ENCODE peak calls at places on chromosomes 6 and 20, in six cellular contexts. M is H54; F is activated CD4-positive, alpha-beta T cell treated with anti-CD3 and anti-CD28 coated beads for 36 hours; P is progenitor cell of endocrine pancreas; I is Karpas-422; E is right lobe of liver. K is an unnamed sample.

GRCh38 chr6:38272222-38272621 is 367.5 kb downstream of the BTBD9 start:
- DNase-seq in F (no peak), M (no peak), E (no peak), I (no peak), P (no peak), K (peak; percentile 32)

GRCh38 chr20:64021124-64021975 is 14.6 kb upstream of the C20orf204 start:
- DNase-seq in I (no peak), M (no peak), E (no peak), P (no peak), F (no peak), K (no peak)

GRCh38 chr20:23282111-23282510 is 68.5 kb upstream of the NXT1 start:
- DNase-seq in M (no peak), I (no peak), P (no peak), E (no peak), F (no peak), K (no peak)

GRCh38 chr20:56762829-56763228 is 133.7 kb downstream of the TFAP2C start:
- DNase-seq in F (no peak), M (no peak), I (no peak), P (no peak), E (no peak), K (no peak)

GRCh38 chr6:112010328-112010727 is 43.6 kb upstream of the CCN6 start:
- DNase-seq in M (no peak), F (peak; percentile 42), I (no peak), P (no peak), E (no peak), K (no peak)

GRCh38 chr6:163048345-163048744 is 320.6 kb downstream of the PACRG start:
- DNase-seq in I (no peak), M (no peak), P (no peak), F (no peak), E (no peak), K (no peak)

GRCh38 chr20:17611290-17611539 is 41.3 kb downstream of the DSTN start:
- DNase-seq in M (no peak), E (peak; percentile 63), P (no peak), F (no peak), I (no peak), K (no peak)

GRCh38 chr6:125927761-125928160 is 28.8 kb upstream of the HINT3 start:
- DNase-seq in F (no peak), I (no peak), M (no peak), P (no peak), E (peak; percentile 54), K (no peak)

GRCh38 chr6:42365021-42365420 is 86.7 kb downstream of the TRERF1 start:
- DNase-seq in E (no peak), F (no peak), M (no peak), I (no peak), P (no peak), K (no peak)

GRCh38 chr20:13492001-13492480 is 146.7 kb downstream of the TASP1 start:
- DNase-seq in P (no peak), I (no peak), F (no peak), M (no peak), E (no peak), K (peak; percentile 86)

GRCh38 chr6:137958809-137959565 is 91.9 kb downstream of the TNFAIP3 start:
- DNase-seq in E (no peak), P (no peak), F (no peak), M (no peak), I (no peak), K (peak; percentile 76)

GRCh38 chr6:14286144-14286543 is 168.6 kb downstream of the CD83 start:
- DNase-seq in P (no peak), F (no peak), I (no peak), E (no peak), M (peak; percentile 72), K (peak; percentile 80)

GRCh38 chr20:17819395-17820093 is 119.8 kb downstream of the BANF2 start:
- DNase-seq in F (no peak), P (no peak), M (no peak), I (no peak), E (no peak), K (no peak)

GRCh38 chr20:50226093-50226974 is 35.7 kb downstream of the CEBPB start:
- DNase-seq in F (peak; percentile 53), E (peak; percentile 50), M (no peak), P (no peak), I (no peak), K (no peak)

GRCh38 chr6:27669278-27669797 is 196.4 kb upstream of the ZNF184 start:
- DNase-seq in E (no peak), P (no peak), I (no peak), M (no peak), F (no peak), K (no peak)

GRCh38 chr6:42915737-42916136 is at the start of gene PTCRA:
- DNase-seq in P (no peak), I (no peak), M (no peak), E (no peak), F (no peak), K (no peak)

GRCh38 chr20:49608752-49609670 is 41.1 kb upstream of the PTGIS start:
- DNase-seq in E (peak; percentile 81), M (no peak), F (peak; percentile 88), I (peak; percentile 89), P (peak; percentile 67), K (no peak)

GRCh38 chr20:41330343-41330720 is 10.3 kb upstream of the LPIN3 start:
- DNase-seq in I (no peak), P (no peak), E (no peak), M (no peak), F (no peak), K (no peak)

GRCh38 chr20:43842126-43843020 is 72.3 kb upstream of the TOX2 start:
- DNase-seq in F (no peak), M (no peak), E (no peak), P (no peak), I (no peak), K (no peak)